ENCODE peak calls at places on chromosome 17, in four cellular contexts. One of them, this sample, is unnamed.

GRCh38 chr17:4711671-4712111 is 1.3 kb downstream of the ARRB2 start:
- DNase-seq in H9: no peak
- DNase-seq in H1: no peak
- DNase-seq in IMR-90: no peak
- DNase-seq in this sample: no peak

GRCh38 chr17:51423421-51424160 is 163.2 kb downstream of the UTP18 start:
- DNase-seq in H1: no peak
- DNase-seq in IMR-90: no peak
- DNase-seq in H9: no peak
- DNase-seq in this sample: no peak

GRCh38 chr17:72315514-72315913 is 194.7 kb downstream of the SOX9 start:
- DNase-seq in IMR-90: no peak
- DNase-seq in H9: no peak
- DNase-seq in H1: no peak
- DNase-seq in this sample: no peak

GRCh38 chr17:3918372-3919122 is 2.3 kb upstream of the P2RX1 start:
- DNase-seq in IMR-90: no peak
- DNase-seq in H1: no peak
- DNase-seq in H9: no peak
- DNase-seq in this sample: no peak

GRCh38 chr17:40251576-40251975 is 32.5 kb downstream of the WIPF2 start:
- DNase-seq in H9: no peak
- DNase-seq in H1: no peak
- DNase-seq in IMR-90: peak
- DNase-seq in this sample: no peak

GRCh38 chr17:48970224-48970623 is 1.8 kb upstream of the GIP start:
- DNase-seq in IMR-90: no peak
- DNase-seq in H1: no peak
- DNase-seq in H9: no peak
- DNase-seq in this sample: no peak

GRCh38 chr17:67050066-67050465 is 5.7 kb downstream of the CACNG1 start:
- DNase-seq in H1: no peak
- DNase-seq in H9: no peak
- DNase-seq in IMR-90: no peak
- DNase-seq in this sample: no peak

GRCh38 chr17:76747716-76748360 is 9.9 kb downstream of the MFSD11 start:
- DNase-seq in H1: no peak
- DNase-seq in H9: no peak
- DNase-seq in IMR-90: no peak
- DNase-seq in this sample: no peak

GRCh38 chr17:34755981-34756669 is 176.7 kb downstream of the TMEM132E start:
- DNase-seq in H1: no peak
- DNase-seq in H9: peak
- DNase-seq in IMR-90: no peak
- DNase-seq in this sample: no peak

GRCh38 chr17:32820440-32820839 is 56.5 kb downstream of the MYO1D start:
- DNase-seq in H1: no peak
- DNase-seq in H9: no peak
- DNase-seq in IMR-90: no peak
- DNase-seq in this sample: no peak

GRCh38 chr17:65055708-65056638 is 567 bp downstream of the GNA13 start:
- DNase-seq in IMR-90: peak
- DNase-seq in H1: no peak
- DNase-seq in H9: peak
- DNase-seq in this sample: peak

GRCh38 chr17:48541574-48542113 is 3.3 kb downstream of the HOXB2 start:
- DNase-seq in IMR-90: peak
- DNase-seq in H9: peak
- DNase-seq in H1: no peak
- DNase-seq in this sample: no peak

GRCh38 chr17:2064980-2065785 is 10.3 kb downstream of the HIC1 start:
- DNase-seq in H1: no peak
- DNase-seq in H9: peak
- DNase-seq in IMR-90: peak
- DNase-seq in this sample: peak

GRCh38 chr17:76445697-76446448 is 7.1 kb downstream of the UBE2O start:
- DNase-seq in H1: no peak
- DNase-seq in H9: no peak
- DNase-seq in IMR-90: no peak
- DNase-seq in this sample: peak

GRCh38 chr17:2634361-2634960 is 41.0 kb downstream of the PAFAH1B1 start:
- DNase-seq in H1: no peak
- DNase-seq in IMR-90: peak
- DNase-seq in H9: peak
- DNase-seq in this sample: peak

GRCh38 chr17:27269978-27270377 is 23.9 kb upstream of the WSB1 start:
- DNase-seq in IMR-90: no peak
- DNase-seq in H9: no peak
- DNase-seq in H1: no peak
- DNase-seq in this sample: no peak

GRCh38 chr17:39928868-39929651 is 1.5 kb downstream of the LRRC3C start:
- DNase-seq in H1: no peak
- DNase-seq in IMR-90: peak
- DNase-seq in H9: no peak
- DNase-seq in this sample: no peak

GRCh38 chr17:4710693-4711634 is 532 bp downstream of the ARRB2 start:
- DNase-seq in H9: no peak
- DNase-seq in IMR-90: no peak
- DNase-seq in H1: no peak
- DNase-seq in this sample: no peak

GRCh38 chr17:66957343-66957742 is 7.2 kb upstream of the CACNG4 start:
- DNase-seq in IMR-90: no peak
- DNase-seq in H9: no peak
- DNase-seq in H1: no peak
- DNase-seq in this sample: no peak

GRCh38 chr17:42354956-42355843 is 33.0 kb downstream of the STAT3 start:
- DNase-seq in IMR-90: no peak
- DNase-seq in H1: no peak
- DNase-seq in H9: no peak
- DNase-seq in this sample: no peak

GRCh38 chr17:39139137-39139516 is 12.3 kb downstream of the PLXDC1 start:
- DNase-seq in H1: no peak
- DNase-seq in IMR-90: peak
- DNase-seq in H9: no peak
- DNase-seq in this sample: no peak

GRCh38 chr17:17341452-17341851 is 38.3 kb downstream of the NT5M start:
- DNase-seq in IMR-90: no peak
- DNase-seq in H1: no peak
- DNase-seq in H9: no peak
- DNase-seq in this sample: no peak

GRCh38 chr17:45113424-45113754 is 18.9 kb downstream of the PLCD3 start:
- DNase-seq in H1: no peak
- DNase-seq in H9: no peak
- DNase-seq in IMR-90: no peak
- DNase-seq in this sample: no peak

GRCh38 chr17:45112559-45113423 is 19.5 kb downstream of the PLCD3 start:
- DNase-seq in H9: no peak
- DNase-seq in IMR-90: no peak
- DNase-seq in H1: no peak
- DNase-seq in this sample: no peak

GRCh38 chr17:45115015-45115625 is 17.2 kb downstream of the PLCD3 start:
- DNase-seq in H1: no peak
- DNase-seq in H9: no peak
- DNase-seq in IMR-90: no peak
- DNase-seq in this sample: no peak

GRCh38 chr17:45115871-45116270 is 16.4 kb downstream of the PLCD3 start:
- DNase-seq in H9: no peak
- DNase-seq in H1: no peak
- DNase-seq in IMR-90: peak
- DNase-seq in this sample: no peak

DNA sequence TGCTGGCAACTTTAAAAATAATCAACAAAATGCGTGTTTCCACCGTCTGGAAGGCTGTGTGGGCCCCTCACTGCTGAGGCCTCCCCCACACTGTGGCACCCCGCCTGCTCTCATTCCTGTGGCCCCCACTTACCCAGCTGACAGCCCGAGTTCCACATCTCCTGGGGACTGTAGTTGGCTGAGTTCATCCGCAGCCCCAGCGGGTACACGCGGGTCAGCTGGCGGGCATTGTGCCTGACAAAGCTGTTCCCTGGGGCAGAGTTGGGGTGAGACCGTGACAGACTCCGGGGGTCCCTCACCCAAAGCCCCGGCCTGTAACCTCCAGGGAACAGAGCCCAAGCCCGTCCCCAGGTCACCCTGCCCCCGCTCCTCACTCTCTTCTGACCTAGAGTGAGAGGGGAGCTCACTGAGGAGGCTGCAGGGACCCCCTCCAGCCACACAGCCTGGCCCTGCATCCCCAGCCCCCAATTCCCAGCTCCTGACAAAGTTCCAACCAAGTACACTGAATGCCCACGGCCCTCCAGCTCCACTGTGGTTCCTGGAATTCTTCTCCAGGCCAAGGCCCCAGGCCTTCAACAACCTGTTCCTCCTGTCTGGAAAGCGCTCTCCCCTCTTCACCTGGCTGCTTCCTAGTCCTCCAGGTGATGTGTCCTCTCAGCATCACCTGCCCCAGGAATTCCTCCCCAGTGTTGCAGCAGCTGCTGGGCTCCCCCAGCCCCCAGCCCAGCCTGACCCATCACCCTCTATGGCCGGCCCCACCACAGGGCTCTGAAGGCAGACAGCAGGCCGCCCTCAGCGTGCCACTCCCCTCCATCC is 18.0 kb downstream of the PLCD3 start:
- DNase-seq in H9: no peak
- DNase-seq in H1: no peak
- DNase-seq in IMR-90: no peak
- DNase-seq in this sample: no peak
- H4K5ac ChIP-seq in H9: no peak
- H4K5ac ChIP-seq in H1: no peak
- H4K5ac ChIP-seq in IMR-90: no peak
- H4K5ac ChIP-seq in this sample: no peak

GRCh38 chr17:74480290-74480689 is 13.9 kb downstream of the CD300A start:
- DNase-seq in H9: no peak
- DNase-seq in IMR-90: no peak
- DNase-seq in H1: no peak
- DNase-seq in this sample: no peak
- H3K27ac ChIP-seq in H9: no peak
- H3K27ac ChIP-seq in IMR-90: no peak
- H3K27ac ChIP-seq in H1: no peak
- H3K27ac ChIP-seq in this sample: no peak

GRCh38 chr17:58488428-58488890 is 251 bp upstream of the HSF5 start:
- DNase-seq in H9: no peak
- DNase-seq in H1: no peak
- DNase-seq in IMR-90: no peak
- DNase-seq in this sample: no peak

GRCh38 chr17:58491510-58492045 is 3.4 kb upstream of the HSF5 start:
- DNase-seq in H9: no peak
- DNase-seq in H1: no peak
- DNase-seq in IMR-90: no peak
- DNase-seq in this sample: no peak

GRCh38 chr17:58492238-58493121 is 4.3 kb upstream of the HSF5 start:
- DNase-seq in H9: no peak
- DNase-seq in IMR-90: no peak
- DNase-seq in H1: no peak
- DNase-seq in this sample: no peak

GRCh38 chr17:58484600-58484999 is 3.6 kb downstream of the HSF5 start:
- DNase-seq in H9: no peak
- DNase-seq in H1: no peak
- DNase-seq in IMR-90: no peak
- DNase-seq in this sample: no peak

GRCh38 chr17:58487589-58488427 is at the start of gene HSF5:
- DNase-seq in H1: no peak
- DNase-seq in H9: peak
- DNase-seq in IMR-90: no peak
- DNase-seq in this sample: no peak
- H4K8ac ChIP-seq in H1: peak
- H4K8ac ChIP-seq in H9: no peak
- H4K8ac ChIP-seq in IMR-90: no peak
- H4K8ac ChIP-seq in this sample: no peak

DNA sequence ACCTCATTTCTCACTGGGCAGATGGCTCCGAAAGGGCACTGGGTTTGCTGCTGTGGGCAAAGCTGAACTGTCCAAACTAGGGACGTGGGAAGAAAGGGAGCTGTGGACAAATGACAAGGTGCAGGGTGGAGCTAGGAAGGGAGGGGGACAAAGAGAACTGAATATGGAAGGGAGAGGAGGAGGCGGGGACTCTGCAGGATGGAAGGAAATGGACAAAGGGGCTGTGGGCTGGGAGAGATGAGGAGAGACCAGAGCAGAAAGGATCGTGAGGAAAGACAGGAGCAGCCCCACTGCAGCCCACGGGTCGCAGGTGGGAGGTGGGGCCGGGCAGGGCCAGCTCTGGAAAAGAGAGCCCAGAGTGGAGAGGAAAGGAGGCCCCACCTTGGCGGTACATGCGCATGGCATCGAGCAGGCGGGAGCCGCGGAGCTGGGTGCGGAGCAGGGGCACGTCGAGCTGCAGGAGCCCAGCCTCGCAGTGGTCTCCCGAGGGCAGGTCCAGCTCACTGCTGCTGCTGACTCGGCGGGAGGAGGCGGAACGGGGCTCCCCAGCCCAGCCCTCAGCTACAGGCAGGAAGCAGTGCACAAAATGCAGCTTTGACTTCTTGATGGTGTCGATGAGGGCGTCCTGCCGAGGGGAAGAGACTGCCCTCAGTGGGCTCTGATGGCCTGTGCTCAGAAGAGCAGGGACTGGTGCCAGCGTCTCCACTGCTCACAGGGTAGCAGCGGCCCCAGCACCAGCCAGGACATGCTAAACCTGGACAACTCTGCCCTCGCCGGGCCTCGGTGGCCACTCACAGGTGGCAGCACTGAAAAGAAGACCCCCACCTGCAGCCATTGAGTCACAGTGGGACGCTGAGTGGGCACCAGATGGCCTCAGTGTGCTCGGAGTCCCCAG is 66.8 kb downstream of the PIPOX start:
- DNase-seq in IMR-90: no peak
- DNase-seq in H1: no peak
- DNase-seq in H9: peak
- DNase-seq in this sample: peak
- H4K5ac ChIP-seq in IMR-90: no peak
- H4K5ac ChIP-seq in H1: no peak
- H4K5ac ChIP-seq in H9: no peak
- H4K5ac ChIP-seq in this sample: no peak

GRCh38 chr17:82863941-82864720 is 24.3 kb upstream of the ZNF750 start:
- DNase-seq in H9: no peak
- DNase-seq in H1: no peak
- DNase-seq in IMR-90: peak
- DNase-seq in this sample: peak
- H3K27ac ChIP-seq in H9: no peak
- H3K27ac ChIP-seq in H1: no peak
- H3K27ac ChIP-seq in IMR-90: peak
- H3K27ac ChIP-seq in this sample: no peak

DNA sequence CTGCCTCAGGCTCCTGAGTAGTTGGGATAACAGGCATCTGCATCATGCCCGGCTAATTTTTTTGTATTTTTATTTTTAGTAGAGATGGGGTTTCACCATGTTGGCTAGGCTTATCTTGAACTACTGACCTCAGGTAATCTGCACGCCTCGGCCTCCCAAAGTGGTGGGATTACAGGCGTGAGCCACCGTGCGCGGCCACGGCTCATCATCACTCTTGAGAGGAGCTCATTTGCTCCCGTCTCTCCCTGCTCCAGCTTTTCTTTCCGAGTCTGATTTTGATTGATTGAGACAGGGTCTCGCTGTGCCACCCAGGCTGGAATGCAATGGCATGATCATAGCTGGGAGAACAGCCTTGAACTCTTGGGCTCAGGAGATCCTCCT is 12.6 kb downstream of the PGS1 start:
- DNase-seq in IMR-90: no peak
- DNase-seq in H9: no peak
- DNase-seq in H1: no peak
- DNase-seq in this sample: no peak
- H4K8ac ChIP-seq in IMR-90: peak
- H4K8ac ChIP-seq in H9: no peak
- H4K8ac ChIP-seq in H1: no peak
- H4K8ac ChIP-seq in this sample: no peak

GRCh38 chr17:57902117-57902799 is 52.4 kb upstream of the MRPS23 start:
- DNase-seq in IMR-90: no peak
- DNase-seq in H9: no peak
- DNase-seq in H1: no peak
- DNase-seq in this sample: no peak
- H4K5ac ChIP-seq in IMR-90: peak
- H4K5ac ChIP-seq in H9: no peak
- H4K5ac ChIP-seq in H1: no peak
- H4K5ac ChIP-seq in this sample: no peak

This sample was measured in mesendoderm.